ENCODE peak calls at places on chromosomes 16 and 17, in four cellular contexts. B is uterus, X is AG09309, S is body of pancreas. C is an unnamed sample.

GRCh38 chr17:37490638-37491614 is 1.2 kb downstream of the DUSP14 start:
- DNase-seq in B (peak; percentile 74), S (no peak), X (no peak), C (no peak)

GRCh38 chr17:75400326-75400939 is 5.0 kb downstream of the GRB2 start:
- DNase-seq in X (no peak), S (no peak), B (no peak), C (no peak)

GRCh38 chr17:33233855-33234228 is 59.3 kb downstream of the ASIC2 start:
- DNase-seq in B (peak; percentile 20), S (peak; percentile 22), X (no peak), C (no peak)

GRCh38 chr16:89855986-89856385 is 17.4 kb upstream of the TCF25 start:
- DNase-seq in B (no peak), X (no peak), S (no peak), C (no peak)

GRCh38 chr16:10965440-10966039 is 21.2 kb downstream of the CLEC16A start:
- DNase-seq in X (no peak), B (no peak), S (no peak), C (no peak)

GRCh38 chr16:70396209-70396904 is 42.5 kb downstream of the ST3GAL2 start:
- DNase-seq in B (no peak), S (no peak), X (no peak), C (no peak)

GRCh38 chr17:32783602-32784001 is 93.3 kb downstream of the MYO1D start:
- DNase-seq in S (no peak), B (no peak), X (peak; percentile 52), C (no peak)

GRCh38 chr16:75377971-75378386 is 55.3 kb downstream of the CFDP1 start:
- DNase-seq in S (peak; percentile 26), B (peak; percentile 47), X (peak; percentile 98), C (no peak)

GRCh38 chr17:9444687-9445086 is 130.9 kb downstream of the STX8 start:
- DNase-seq in B (no peak), S (no peak), X (no peak), C (no peak)

GRCh38 chr16:81792828-81793227 is 13.7 kb downstream of the PLCG2 start:
- DNase-seq in B (no peak), S (no peak), X (no peak), C (no peak)
- H3K4me3 ChIP-seq in B (no peak overlapping the region), S (no peak overlapping the region), X (no peak overlapping the region), C (no peak overlapping the region)

GRCh38 chr16:66947302-66948033 is 12.2 kb downstream of the CES2 start:
- DNase-seq in S (peak; percentile 92), B (peak; percentile 84), X (peak; percentile 53), C (peak; percentile 83)
- H3K4me3 ChIP-seq in S (peak overlapping the region; percentile 47), B (peak overlapping the region; percentile 46), X (peak overlapping the region; percentile 50), C (peak overlapping the region; percentile 20)

DNA sequence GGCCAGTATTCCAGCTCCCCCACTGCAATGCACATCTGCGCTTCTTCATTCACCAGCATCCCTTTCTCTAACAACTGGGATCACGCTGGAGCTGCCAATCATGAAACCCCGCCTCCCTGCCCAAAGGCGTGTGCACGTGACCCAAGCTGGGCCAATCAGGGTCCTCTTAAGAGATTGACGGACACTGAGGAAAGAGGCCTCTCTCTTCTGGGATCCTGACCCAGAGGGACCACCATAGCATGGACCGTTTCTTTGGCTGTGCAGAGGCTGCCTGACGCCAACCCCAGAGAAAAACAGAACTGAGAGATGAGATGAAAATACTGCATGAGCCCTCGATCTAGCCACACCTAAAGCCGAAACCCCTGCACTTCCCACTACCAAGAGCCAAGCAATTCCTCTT is 32.0 kb downstream of the COTL1 start:
- DNase-seq in X (no peak), S (no peak), B (no peak), C (no peak)
- H3K4me3 ChIP-seq in X (no peak overlapping the region), S (no peak overlapping the region), B (no peak overlapping the region), C (no peak overlapping the region)

DNA sequence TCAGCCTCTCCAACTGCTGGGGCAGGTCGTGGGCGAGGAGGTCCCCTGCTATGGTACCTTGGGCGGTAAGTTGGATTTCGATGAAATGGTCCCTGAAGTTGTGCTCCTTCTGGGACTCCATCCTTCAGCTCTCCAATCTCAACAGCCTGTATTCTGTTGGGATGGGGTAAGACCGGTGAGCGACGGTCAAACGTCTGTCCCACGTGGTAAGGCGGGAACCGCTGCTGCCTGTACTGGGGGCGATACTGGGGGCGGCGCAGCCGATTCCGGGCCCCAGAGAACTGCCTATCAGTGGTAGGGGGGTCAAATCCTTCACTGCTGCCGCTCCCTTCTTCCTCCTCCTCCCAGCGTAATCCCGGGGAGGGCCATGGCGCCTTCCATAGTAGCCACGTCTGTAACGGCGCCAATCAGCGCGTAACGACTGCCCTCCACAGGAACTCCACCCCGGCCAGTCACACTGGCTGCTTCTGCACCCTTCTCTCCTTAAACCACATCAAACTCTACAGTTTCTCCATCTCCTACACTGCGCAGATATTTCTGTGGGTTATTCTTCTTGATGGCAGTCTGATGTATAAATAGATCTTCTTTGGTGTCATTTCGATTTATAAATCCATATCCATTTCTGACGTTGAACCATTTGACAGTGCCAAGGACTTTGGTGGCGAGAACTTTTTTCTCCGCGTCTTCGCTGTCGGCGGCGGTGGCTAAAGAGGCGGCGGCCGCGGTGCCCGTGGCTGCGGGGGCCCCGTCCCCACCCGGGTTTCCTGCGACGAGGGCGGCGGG is 41.1 kb downstream of the AHSP start:
- DNase-seq in X (no peak), S (peak; percentile 46), B (peak; percentile 28), C (peak; percentile 44)
- H3K4me3 ChIP-seq in X (peak overlapping the region; percentile 12), S (no peak overlapping the region), B (peak overlapping the region; percentile 4), C (peak overlapping the region; percentile 5)

GRCh38 chr17:73878923-73879322 is 234.7 kb upstream of the SDK2 start:
- DNase-seq in S (no peak), B (no peak), X (no peak), C (no peak)
- H3K4me3 ChIP-seq in S (no peak overlapping the region), B (no peak overlapping the region), X (no peak overlapping the region), C (no peak overlapping the region)

GRCh38 chr17:72422505-72423285 is 301.9 kb downstream of the SOX9 start:
- DNase-seq in S (peak; percentile 50), X (peak; percentile 44), B (no peak), C (peak; percentile 49)

GRCh38 chr17:72424505-72425117 is 303.8 kb downstream of the SOX9 start:
- DNase-seq in B (no peak), S (no peak), X (no peak), C (no peak)

GRCh38 chr17:72422204-72422504 is 301.3 kb downstream of the SOX9 start:
- DNase-seq in S (no peak), X (no peak), B (no peak), C (no peak)

GRCh38 chr17:72423718-72424117 is 302.9 kb downstream of the SOX9 start:
- DNase-seq in B (no peak), S (no peak), X (no peak), C (no peak)

DNA sequence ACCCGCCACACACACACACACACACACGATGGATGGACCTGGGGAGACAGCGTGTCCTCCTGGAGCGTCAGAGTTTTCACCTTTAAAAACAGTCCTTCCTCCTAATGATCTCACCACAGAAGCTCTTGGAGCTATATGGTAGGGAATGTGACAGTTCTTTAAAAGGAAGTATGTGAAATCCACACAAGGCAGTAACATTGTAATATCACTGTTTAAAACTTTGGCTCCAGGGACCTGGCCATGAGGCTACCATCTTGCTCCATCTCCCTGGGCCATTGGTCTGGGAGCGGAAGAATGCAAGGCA is 302.4 kb downstream of the SOX9 start:
- DNase-seq in X (no peak), B (no peak), S (no peak), C (no peak)
- H3K4me3 ChIP-seq in X (no peak overlapping the region), B (no peak overlapping the region), S (no peak overlapping the region), C (no peak overlapping the region)

GRCh38 chr17:2059837-2060658 is 5.1 kb downstream of the HIC1 start:
- DNase-seq in S (no peak), B (no peak), X (no peak), C (no peak)
- H3K4me3 ChIP-seq in S (no peak overlapping the region), B (no peak overlapping the region), X (no peak overlapping the region), C (no peak overlapping the region)

GRCh38 chr17:8410882-8411238 is 13.2 kb upstream of the RNF222 start:
- DNase-seq in B (no peak), S (no peak), X (no peak), C (no peak)

GRCh38 chr17:8406174-8406573 is 8.5 kb upstream of the RNF222 start:
- DNase-seq in S (no peak), X (no peak), B (no peak), C (no peak)

GRCh38 chr17:8405499-8406016 is 7.9 kb upstream of the RNF222 start:
- DNase-seq in S (no peak), B (no peak), X (no peak), C (no peak)

GRCh38 chr17:8409966-8410881 is 12.6 kb upstream of the RNF222 start:
- DNase-seq in X (peak; percentile 53), B (peak; percentile 90), S (peak; percentile 91), C (peak; percentile 90)

GRCh38 chr17:8408371-8408770 is 10.7 kb upstream of the RNF222 start:
- DNase-seq in B (no peak), X (no peak), S (no peak), C (no peak)
- H3K4me3 ChIP-seq in B (no peak overlapping the region), X (no peak overlapping the region), S (no peak overlapping the region), C (no peak overlapping the region)

DNA sequence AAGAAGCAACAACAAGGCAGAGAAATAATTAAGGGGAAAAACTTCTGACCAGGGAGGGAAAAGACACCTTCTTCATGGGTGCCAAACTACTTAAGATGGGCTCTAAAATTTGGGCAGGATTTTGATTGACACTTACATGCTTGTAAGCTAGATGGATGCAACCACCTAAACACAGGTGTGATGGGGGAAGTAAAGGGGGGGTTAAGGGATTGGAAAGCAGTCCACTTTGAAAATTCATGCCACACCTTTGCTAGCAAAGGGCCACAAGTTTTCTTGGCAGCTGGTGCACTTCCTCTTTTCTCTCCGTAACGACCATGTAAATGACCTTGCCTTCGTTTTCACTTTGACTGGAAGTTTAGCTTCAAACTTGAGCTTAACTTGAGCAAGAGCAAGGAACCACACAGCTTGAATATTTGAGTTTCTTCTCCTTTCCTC is 14.3 kb upstream of the PRKAR1A start:
- DNase-seq in B (no peak), X (no peak), S (peak; percentile 20), C (no peak)
- H3K4me3 ChIP-seq in B (no peak overlapping the region), X (no peak overlapping the region), S (no peak overlapping the region), C (no peak overlapping the region)

C was measured in lung.